ENCODE peak calls at places on chromosomes 3 and 15, in eight cellular contexts. L is HepG2, S is K562, C is A549, Q is ovary, B is transverse colon, D is SK-N-SH, I is sigmoid colon. Y is an unnamed sample.

GRCh38 chr15:62390793-62391543 is 225.9 kb upstream of the C2CD4B start:
- DNase-seq in L (peak; percentile 32), S (peak; percentile 27), C (peak; percentile 63), Q (peak; percentile 53), B (peak; percentile 44), D (peak; percentile 76), I (peak; percentile 74), Y (no peak)

GRCh38 chr3:157857461-157857860 is 248.8 kb downstream of the SHOX2 start:
- DNase-seq in L (no peak), S (no peak), C (no peak), Q (no peak), B (no peak), D (peak; percentile 57), I (no peak), Y (no peak)

GRCh38 chr3:195139876-195140240 is 131.1 kb downstream of the XXYLT1 start:
- DNase-seq in L (no peak), S (peak; percentile 42), C (no peak), Q (no peak), B (no peak), D (no peak), I (no peak), Y (no peak)

GRCh38 chr15:92510163-92510882 is 116.6 kb downstream of the ST8SIA2 start:
- DNase-seq in L (no peak), S (no peak), C (peak; percentile 15), Q (no peak), B (no peak), D (no peak), I (no peak), Y (no peak)

GRCh38 chr15:60362318-60363023 is 35.3 kb downstream of the ANXA2 start:
- DNase-seq in L (peak; percentile 11), S (no peak), C (peak; percentile 86), Q (no peak), B (no peak), D (no peak), I (no peak), Y (no peak)

GRCh38 chr3:100045696-100046095 is 68.6 kb downstream of the FILIP1L start:
- DNase-seq in L (no peak), S (no peak), C (no peak), Q (no peak), B (peak; percentile 56), D (no peak), I (peak; percentile 87), Y (no peak)

GRCh38 chr3:14416453-14416852 is 14.0 kb downstream of the SLC6A6 start:
- DNase-seq in L (no peak), S (no peak), C (no peak), Q (no peak), B (no peak), D (no peak), I (no peak), Y (no peak)

GRCh38 chr3:52435246-52436101 is 9.4 kb downstream of the SEMA3G start:
- DNase-seq in L (no peak), S (no peak), C (no peak), Q (peak; percentile 19), B (no peak), D (peak; percentile 25), I (peak; percentile 52), Y (no peak)

GRCh38 chr15:77500986-77501385 is 80.3 kb downstream of the HMG20A start:
- DNase-seq in L (no peak), S (no peak), C (peak; percentile 21), Q (no peak), B (no peak), D (no peak), I (no peak), Y (no peak)

GRCh38 chr15:70197945-70198361 is 100.2 kb upstream of the TLE3 start:
- DNase-seq in L (peak; percentile 52), S (no peak), C (no peak), Q (peak; percentile 22), B (no peak), D (no peak), I (no peak), Y (no peak)

GRCh38 chr3:72182206-72182605 is 397.3 kb upstream of the PROK2 start:
- DNase-seq in L (no peak), S (no peak), C (no peak), Q (no peak), B (no peak), D (no peak), I (no peak), Y (no peak)

GRCh38 chr3:18641916-18642315 is 216.8 kb upstream of the SATB1 start:
- DNase-seq in L (no peak), S (no peak), C (no peak), Q (no peak), B (no peak), D (no peak), I (no peak), Y (no peak)

GRCh38 chr3:23807161-23808015 is 1.6 kb downstream of the UBE2E1 start:
- DNase-seq in L (no peak), S (no peak), C (no peak), Q (no peak), B (no peak), D (no peak), I (no peak), Y (no peak)

GRCh38 chr3:23805881-23806321 is at the start of gene UBE2E1:
- DNase-seq in L (peak; percentile 38), S (peak; percentile 80), C (peak; percentile 72), Q (peak; percentile 77), B (peak; percentile 76), D (peak; percentile 83), I (peak; percentile 87), Y (no peak)

GRCh38 chr3:23804441-23805227 is 1.1 kb upstream of the UBE2E1 start:
- DNase-seq in L (no peak), S (no peak), C (no peak), Q (no peak), B (peak; percentile 55), D (no peak), I (no peak), Y (no peak)

GRCh38 chr3:23806322-23807160 is 786 bp downstream of the UBE2E1 start:
- DNase-seq in L (no peak), S (peak; percentile 72), C (no peak), Q (peak; percentile 65), B (peak; percentile 24), D (peak; percentile 80), I (peak; percentile 75), Y (no peak)

GRCh38 chr3:23805228-23805880 is 401 bp upstream of the UBE2E1 start:
- DNase-seq in L (peak; percentile 9), S (no peak), C (no peak), Q (no peak), B (no peak), D (no peak), I (peak; percentile 67), Y (no peak)
- TF ChIP-seq CTCF in L (no peak), S (no peak), C (no peak), Q (no peak), B (no peak), D (no peak), I (no peak), Y (no peak)

GRCh38 chr3:138257986-138258385 is 70.9 kb downstream of the ARMC8 start:
- DNase-seq in L (no peak), S (no peak), C (no peak), Q (no peak), B (no peak), D (no peak), I (no peak), Y (no peak)

GRCh38 chr3:138253609-138254008 is 66.5 kb downstream of the ARMC8 start:
- DNase-seq in L (no peak), S (no peak), C (no peak), Q (no peak), B (no peak), D (no peak), I (no peak), Y (no peak)

GRCh38 chr3:138259126-138259525 is 70.5 kb downstream of the NME9 start:
- DNase-seq in L (no peak), S (no peak), C (no peak), Q (no peak), B (no peak), D (no peak), I (no peak), Y (no peak)

GRCh38 chr3:138254199-138254598 is 67.1 kb downstream of the ARMC8 start:
- DNase-seq in L (no peak), S (no peak), C (no peak), Q (no peak), B (no peak), D (no peak), I (no peak), Y (no peak)

DNA sequence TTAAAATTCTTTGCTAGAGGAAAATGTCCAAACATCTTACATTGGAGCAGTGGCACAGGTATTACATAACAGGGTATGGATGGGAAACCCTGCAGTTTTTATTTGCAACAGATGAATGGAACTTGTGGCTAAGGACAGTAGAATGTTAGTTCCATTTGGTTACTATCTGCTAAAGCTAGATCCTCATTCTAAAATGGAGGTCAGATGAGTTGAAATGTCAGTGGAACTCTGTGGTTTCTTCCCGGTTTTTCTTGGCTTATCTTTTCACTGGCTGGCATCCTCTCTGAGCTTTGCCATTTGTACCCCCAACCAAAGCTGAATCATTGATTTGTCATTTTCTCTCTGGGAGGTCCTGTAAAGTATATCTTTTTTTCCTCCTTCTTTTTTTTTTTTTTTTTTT is 68.9 kb downstream of the ARMC8 start:
- DNase-seq in L (no peak), S (no peak), C (no peak), Q (no peak), B (no peak), D (no peak), I (no peak), Y (no peak)
- TF ChIP-seq EP300 in L (no peak), S (no peak), C (no peak), Q (no peak), B (no peak), D (no peak), I (no peak), Y (no peak)

GRCh38 chr3:153285194-153285641 is 123.2 kb downstream of the RAP2B start:
- DNase-seq in L (no peak), S (no peak), C (peak; percentile 25), Q (no peak), B (no peak), D (no peak), I (no peak), Y (no peak)
- TF ChIP-seq CTCF in L (no peak), S (no peak), C (no peak), Q (no peak), B (no peak), D (peak; percentile 8), I (no peak), Y (no peak)

GRCh38 chr3:181613813-181614212 is 97.9 kb upstream of the SOX2 start:
- DNase-seq in L (no peak), S (no peak), C (no peak), Q (no peak), B (no peak), D (no peak), I (no peak), Y (no peak)

GRCh38 chr3:181618260-181618659 is 93.5 kb upstream of the SOX2 start:
- DNase-seq in L (no peak), S (no peak), C (no peak), Q (no peak), B (no peak), D (no peak), I (no peak), Y (no peak)

GRCh38 chr3:181615666-181616065 is 96.1 kb upstream of the SOX2 start:
- DNase-seq in L (no peak), S (no peak), C (no peak), Q (no peak), B (no peak), D (no peak), I (no peak), Y (no peak)

GRCh38 chr3:181614878-181615277 is 96.8 kb upstream of the SOX2 start:
- DNase-seq in L (no peak), S (no peak), C (no peak), Q (no peak), B (no peak), D (no peak), I (no peak), Y (no peak)

GRCh38 chr3:181616088-181617070 is 95.3 kb upstream of the SOX2 start:
- DNase-seq in L (no peak), S (no peak), C (no peak), Q (no peak), B (no peak), D (no peak), I (no peak), Y (no peak)
- TF ChIP-seq EP300 in L (no peak), S (no peak), C (no peak), Q (no peak), B (no peak), D (no peak), I (no peak), Y (no peak)

Y was measured in esophagus muscularis mucosa.